ENCODE peak calls at places on chromosomes 11 and 22, in five cellular contexts. U, Q, J, A and W are unnamed samples.

GRCh38 chr11:87451400-87451799 is 413.7 kb downstream of the TMEM135 start:
- DNase-seq in U (no peak), Q (no peak), J (no peak), A (peak), W (no peak)

GRCh38 chr11:64924910-64925284 is 408 bp downstream of the PPP2R5B start:
- DNase-seq in U (no peak), Q (no peak), J (no peak), A (no peak), W (no peak)

GRCh38 chr22:43308451-43309235 is 34.5 kb downstream of the SCUBE1 start:
- DNase-seq in U (no peak), Q (no peak), J (no peak), A (no peak), W (no peak)

GRCh38 chr22:39820266-39820665 is 73.3 kb downstream of the ENTHD1 start:
- DNase-seq in U (no peak), Q (no peak), J (peak), A (peak), W (no peak)

GRCh38 chr11:111077938-111078337 is 167.6 kb upstream of the POU2AF2 start:
- DNase-seq in U (no peak), Q (no peak), J (no peak), A (no peak), W (no peak)

GRCh38 chr11:45288395-45288794 is 2.3 kb upstream of the SYT13 start:
- DNase-seq in U (no peak), Q (no peak), J (no peak), A (no peak), W (no peak)

GRCh38 chr11:66119348-66120133 is 49.5 kb downstream of the PACS1 start:
- DNase-seq in U (no peak), Q (no peak), J (peak), A (peak), W (no peak)

GRCh38 chr11:121282886-121283502 is 9.6 kb upstream of the SC5D start:
- DNase-seq in U (no peak), Q (no peak), J (no peak), A (no peak), W (no peak)

GRCh38 chr11:118886681-118887111 is 3.0 kb downstream of the CXCR5 start:
- DNase-seq in U (no peak), Q (no peak), J (no peak), A (no peak), W (no peak)

GRCh38 chr11:108199446-108200321 is 22.8 kb downstream of the NPAT start:
- DNase-seq in U (no peak), Q (no peak), J (peak), A (peak), W (no peak)

GRCh38 chr11:108559340-108559739 is 34.2 kb downstream of the EXPH5 start:
- DNase-seq in U (no peak), Q (no peak), J (peak), A (peak), W (no peak)

GRCh38 chr11:87063982-87064381 is 26.2 kb downstream of the TMEM135 start:
- DNase-seq in U (no peak), Q (no peak), J (peak), A (peak), W (no peak)